ENCODE peak calls at places on chromosomes 7 and 10, in nine cellular contexts. One of them, this sample, is unnamed.

GRCh38 chr10:77247076-77247561 is 390.5 kb downstream of the KCNMA1 start:
- DNase-seq in brain microvascular endothelial cell: peak; percentile 94
- DNase-seq in GM23248: no peak
- DNase-seq in uterus: no peak
- DNase-seq in AG04450: no peak
- DNase-seq in Peyer's patch: no peak
- DNase-seq in ovary: no peak
- DNase-seq in coronary artery: no peak
- DNase-seq in substantia nigra: no peak
- DNase-seq in this sample: no peak

GRCh38 chr10:103781329-103782061 is 73.9 kb downstream of the SH3PXD2A start:
- DNase-seq in brain microvascular endothelial cell: peak; percentile 18
- DNase-seq in GM23248: peak; percentile 97
- DNase-seq in uterus: no peak
- DNase-seq in AG04450: peak; percentile 94
- DNase-seq in Peyer's patch: peak; percentile 66
- DNase-seq in ovary: no peak
- DNase-seq in coronary artery: no peak
- DNase-seq in substantia nigra: no peak
- DNase-seq in this sample: no peak

GRCh38 chr7:74417419-74417971 is 36.2 kb upstream of the GTF2IRD1 start:
- DNase-seq in brain microvascular endothelial cell: peak; percentile 34
- DNase-seq in GM23248: peak; percentile 75
- DNase-seq in uterus: peak; percentile 71
- DNase-seq in AG04450: no peak
- DNase-seq in Peyer's patch: peak; percentile 80
- DNase-seq in ovary: peak; percentile 73
- DNase-seq in coronary artery: no peak
- DNase-seq in substantia nigra: peak; percentile 33
- DNase-seq in this sample: peak; percentile 81

GRCh38 chr10:103869336-103869735 is 14.0 kb upstream of the SH3PXD2A start:
- DNase-seq in brain microvascular endothelial cell: no peak
- DNase-seq in GM23248: no peak
- DNase-seq in uterus: no peak
- DNase-seq in AG04450: no peak
- DNase-seq in Peyer's patch: no peak
- DNase-seq in ovary: no peak
- DNase-seq in coronary artery: no peak
- DNase-seq in substantia nigra: no peak
- DNase-seq in this sample: no peak

GRCh38 chr7:19377611-19378339 is 232.6 kb upstream of the FERD3L start:
- DNase-seq in brain microvascular endothelial cell: peak; percentile 84
- DNase-seq in GM23248: peak; percentile 40
- DNase-seq in uterus: no peak
- DNase-seq in AG04450: peak; percentile 53
- DNase-seq in Peyer's patch: no peak
- DNase-seq in ovary: no peak
- DNase-seq in coronary artery: no peak
- DNase-seq in substantia nigra: no peak
- DNase-seq in this sample: no peak

GRCh38 chr7:101804087-101804631 is 13.3 kb upstream of the CUX1 start:
- DNase-seq in brain microvascular endothelial cell: no peak
- DNase-seq in GM23248: peak; percentile 24
- DNase-seq in uterus: no peak
- DNase-seq in AG04450: no peak
- DNase-seq in Peyer's patch: no peak
- DNase-seq in ovary: no peak
- DNase-seq in coronary artery: no peak
- DNase-seq in substantia nigra: no peak
- DNase-seq in this sample: no peak

GRCh38 chr7:44508328-44508990 is 18.0 kb upstream of the NUDCD3 start:
- DNase-seq in brain microvascular endothelial cell: no peak
- DNase-seq in GM23248: no peak
- DNase-seq in uterus: no peak
- DNase-seq in AG04450: no peak
- DNase-seq in Peyer's patch: no peak
- DNase-seq in ovary: no peak
- DNase-seq in coronary artery: no peak
- DNase-seq in substantia nigra: no peak
- DNase-seq in this sample: no peak

GRCh38 chr7:72042855-72043254 is 369.3 kb downstream of the CALN1 start:
- DNase-seq in brain microvascular endothelial cell: no peak
- DNase-seq in GM23248: no peak
- DNase-seq in uterus: no peak
- DNase-seq in AG04450: no peak
- DNase-seq in Peyer's patch: no peak
- DNase-seq in ovary: no peak
- DNase-seq in coronary artery: no peak
- DNase-seq in substantia nigra: no peak
- DNase-seq in this sample: no peak

GRCh38 chr7:137851361-137851945 is 4.7 kb upstream of the DGKI start:
- DNase-seq in brain microvascular endothelial cell: no peak
- DNase-seq in GM23248: peak; percentile 73
- DNase-seq in uterus: no peak
- DNase-seq in AG04450: no peak
- DNase-seq in Peyer's patch: no peak
- DNase-seq in ovary: no peak
- DNase-seq in coronary artery: no peak
- DNase-seq in substantia nigra: no peak
- DNase-seq in this sample: no peak

GRCh38 chr7:52500796-52501195 is 534.6 kb upstream of the POM121L12 start:
- DNase-seq in brain microvascular endothelial cell: no peak
- DNase-seq in GM23248: no peak
- DNase-seq in uterus: no peak
- DNase-seq in AG04450: no peak
- DNase-seq in Peyer's patch: no peak
- DNase-seq in ovary: no peak
- DNase-seq in coronary artery: no peak
- DNase-seq in substantia nigra: no peak
- DNase-seq in this sample: no peak

GRCh38 chr7:134368851-134369533 is 52.3 kb upstream of the SLC35B4 start:
- DNase-seq in brain microvascular endothelial cell: peak; percentile 63
- DNase-seq in GM23248: peak; percentile 84
- DNase-seq in uterus: no peak
- DNase-seq in AG04450: peak; percentile 23
- DNase-seq in Peyer's patch: peak; percentile 52
- DNase-seq in ovary: no peak
- DNase-seq in coronary artery: no peak
- DNase-seq in substantia nigra: no peak
- DNase-seq in this sample: no peak

GRCh38 chr7:2092279-2092678 is 140.5 kb downstream of the MAD1L1 start:
- DNase-seq in brain microvascular endothelial cell: no peak
- DNase-seq in GM23248: no peak
- DNase-seq in uterus: no peak
- DNase-seq in AG04450: no peak
- DNase-seq in Peyer's patch: no peak
- DNase-seq in ovary: no peak
- DNase-seq in coronary artery: no peak
- DNase-seq in substantia nigra: no peak
- DNase-seq in this sample: no peak

GRCh38 chr10:17214991-17215781 is 12.9 kb upstream of the VIM start:
- DNase-seq in brain microvascular endothelial cell: peak; percentile 91
- DNase-seq in GM23248: peak; percentile 98
- DNase-seq in uterus: no peak
- DNase-seq in AG04450: peak; percentile 88
- DNase-seq in Peyer's patch: no peak
- DNase-seq in ovary: no peak
- DNase-seq in coronary artery: peak; percentile 78
- DNase-seq in substantia nigra: no peak
- DNase-seq in this sample: no peak
- H3K27ac ChIP-seq in brain microvascular endothelial cell: peak overlapping the region; percentile 98
- H3K27ac ChIP-seq in GM23248: peak overlapping the region; percentile 100
- H3K27ac ChIP-seq in uterus: peak overlapping the region; percentile 81
- H3K27ac ChIP-seq in AG04450: peak overlapping the region; percentile 92
- H3K27ac ChIP-seq in Peyer's patch: peak overlapping the region; percentile 32
- H3K27ac ChIP-seq in ovary: no peak overlapping the region
- H3K27ac ChIP-seq in coronary artery: peak overlapping the region; percentile 91
- H3K27ac ChIP-seq in substantia nigra: no peak overlapping the region
- H3K27ac ChIP-seq in this sample: peak overlapping the region; percentile 90

GRCh38 chr10:30821994-30822692 is 192.6 kb upstream of the LYZL2 start:
- DNase-seq in brain microvascular endothelial cell: no peak
- DNase-seq in GM23248: peak; percentile 50
- DNase-seq in uterus: no peak
- DNase-seq in AG04450: no peak
- DNase-seq in Peyer's patch: no peak
- DNase-seq in ovary: no peak
- DNase-seq in coronary artery: no peak
- DNase-seq in substantia nigra: no peak
- DNase-seq in this sample: peak; percentile 35
- H3K27ac ChIP-seq in brain microvascular endothelial cell: no peak overlapping the region
- H3K27ac ChIP-seq in GM23248: no peak overlapping the region
- H3K27ac ChIP-seq in uterus: no peak overlapping the region
- H3K27ac ChIP-seq in AG04450: peak overlapping the region; percentile 90
- H3K27ac ChIP-seq in Peyer's patch: no peak overlapping the region
- H3K27ac ChIP-seq in ovary: no peak overlapping the region
- H3K27ac ChIP-seq in coronary artery: peak overlapping the region; percentile 86
- H3K27ac ChIP-seq in substantia nigra: no peak overlapping the region
- H3K27ac ChIP-seq in this sample: no peak overlapping the region

DNA sequence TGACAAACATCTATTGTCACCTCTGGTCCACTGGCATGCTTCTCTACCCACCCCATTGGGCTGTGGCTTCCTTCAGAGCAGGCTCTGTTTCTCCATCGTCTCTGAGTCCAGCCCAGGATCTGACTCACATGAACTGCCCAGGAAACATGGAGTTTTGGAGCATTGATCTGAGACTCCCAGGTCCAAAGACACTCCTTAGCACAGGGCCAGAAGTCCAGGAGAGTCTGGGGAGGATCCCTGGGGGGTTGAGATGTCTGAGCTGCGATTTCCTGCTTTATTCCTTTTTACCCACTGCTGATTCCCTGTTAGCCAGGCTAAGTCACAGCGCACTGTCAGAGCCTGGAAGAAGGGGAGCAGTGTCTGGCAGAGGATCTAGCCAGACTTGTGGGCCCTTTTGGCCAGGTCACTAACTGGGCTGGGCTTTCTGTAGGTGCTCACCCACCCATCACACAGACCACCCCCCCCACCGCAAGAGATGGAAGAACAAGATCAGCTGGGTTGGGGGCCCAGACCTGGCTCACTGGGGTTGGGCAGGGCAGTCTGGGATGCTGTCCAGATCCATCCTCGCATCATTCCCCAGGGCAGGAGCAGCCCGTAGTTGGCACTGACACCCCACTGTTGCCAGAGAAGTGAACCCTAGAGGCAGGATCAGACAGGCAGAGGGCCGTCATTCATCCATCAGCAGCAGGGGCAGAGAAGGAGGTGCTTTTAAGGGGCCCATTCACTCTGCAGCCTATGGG is 3.6 kb downstream of the CHAT start:
- DNase-seq in brain microvascular endothelial cell: no peak
- DNase-seq in GM23248: peak; percentile 29
- DNase-seq in uterus: no peak
- DNase-seq in AG04450: no peak
- DNase-seq in Peyer's patch: peak; percentile 32
- DNase-seq in ovary: no peak
- DNase-seq in coronary artery: peak; percentile 29
- DNase-seq in substantia nigra: no peak
- DNase-seq in this sample: peak; percentile 46
- H3K27ac ChIP-seq in brain microvascular endothelial cell: no peak overlapping the region
- H3K27ac ChIP-seq in GM23248: no peak overlapping the region
- H3K27ac ChIP-seq in uterus: no peak overlapping the region
- H3K27ac ChIP-seq in AG04450: no peak overlapping the region
- H3K27ac ChIP-seq in Peyer's patch: no peak overlapping the region
- H3K27ac ChIP-seq in ovary: no peak overlapping the region
- H3K27ac ChIP-seq in coronary artery: no peak overlapping the region
- H3K27ac ChIP-seq in substantia nigra: no peak overlapping the region
- H3K27ac ChIP-seq in this sample: no peak overlapping the region

GRCh38 chr10:84098667-84099066 is 40.6 kb upstream of the GHITM start:
- DNase-seq in brain microvascular endothelial cell: no peak
- DNase-seq in GM23248: no peak
- DNase-seq in uterus: no peak
- DNase-seq in AG04450: no peak
- DNase-seq in Peyer's patch: no peak
- DNase-seq in ovary: no peak
- DNase-seq in coronary artery: no peak
- DNase-seq in substantia nigra: no peak
- DNase-seq in this sample: no peak
- H3K27ac ChIP-seq in brain microvascular endothelial cell: no peak overlapping the region
- H3K27ac ChIP-seq in GM23248: no peak overlapping the region
- H3K27ac ChIP-seq in uterus: no peak overlapping the region
- H3K27ac ChIP-seq in AG04450: no peak overlapping the region
- H3K27ac ChIP-seq in Peyer's patch: no peak overlapping the region
- H3K27ac ChIP-seq in ovary: no peak overlapping the region
- H3K27ac ChIP-seq in coronary artery: no peak overlapping the region
- H3K27ac ChIP-seq in substantia nigra: no peak overlapping the region
- H3K27ac ChIP-seq in this sample: no peak overlapping the region

DNA sequence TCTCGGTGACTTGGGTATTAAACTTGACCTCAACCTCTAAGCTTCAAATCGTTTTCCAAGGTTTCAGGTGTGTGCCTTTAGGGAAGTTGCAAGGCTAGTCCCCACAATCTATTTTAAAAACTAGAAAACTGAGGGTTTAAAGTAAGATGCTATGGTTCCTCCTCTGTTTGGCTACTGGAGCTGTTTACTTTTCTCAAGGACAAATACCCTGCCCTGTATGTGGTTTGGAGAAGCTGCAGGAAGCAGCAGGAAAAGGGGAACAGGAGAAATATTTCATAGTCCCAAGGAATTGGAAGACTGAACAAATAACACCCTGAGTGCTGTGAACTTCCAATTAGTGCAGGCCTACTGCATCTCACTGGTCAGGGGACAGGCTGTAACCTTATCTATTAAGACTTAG is 135.9 kb downstream of the NRP1 start:
- DNase-seq in brain microvascular endothelial cell: no peak
- DNase-seq in GM23248: no peak
- DNase-seq in uterus: no peak
- DNase-seq in AG04450: no peak
- DNase-seq in Peyer's patch: no peak
- DNase-seq in ovary: no peak
- DNase-seq in coronary artery: no peak
- DNase-seq in substantia nigra: no peak
- DNase-seq in this sample: no peak
- H3K27ac ChIP-seq in brain microvascular endothelial cell: no peak overlapping the region
- H3K27ac ChIP-seq in GM23248: no peak overlapping the region
- H3K27ac ChIP-seq in uterus: no peak overlapping the region
- H3K27ac ChIP-seq in AG04450: no peak overlapping the region
- H3K27ac ChIP-seq in Peyer's patch: no peak overlapping the region
- H3K27ac ChIP-seq in ovary: no peak overlapping the region
- H3K27ac ChIP-seq in coronary artery: no peak overlapping the region
- H3K27ac ChIP-seq in substantia nigra: no peak overlapping the region
- H3K27ac ChIP-seq in this sample: peak overlapping the region; percentile 9

GRCh38 chr10:49023071-49023470 is 83.4 kb upstream of the LRRC18 start:
- DNase-seq in brain microvascular endothelial cell: no peak
- DNase-seq in GM23248: no peak
- DNase-seq in uterus: no peak
- DNase-seq in AG04450: no peak
- DNase-seq in Peyer's patch: no peak
- DNase-seq in ovary: no peak
- DNase-seq in coronary artery: no peak
- DNase-seq in substantia nigra: no peak
- DNase-seq in this sample: no peak
- H3K27ac ChIP-seq in brain microvascular endothelial cell: no peak overlapping the region
- H3K27ac ChIP-seq in GM23248: no peak overlapping the region
- H3K27ac ChIP-seq in uterus: peak overlapping the region; percentile 79
- H3K27ac ChIP-seq in AG04450: no peak overlapping the region
- H3K27ac ChIP-seq in Peyer's patch: no peak overlapping the region
- H3K27ac ChIP-seq in ovary: no peak overlapping the region
- H3K27ac ChIP-seq in coronary artery: peak overlapping the region; percentile 77
- H3K27ac ChIP-seq in substantia nigra: no peak overlapping the region
- H3K27ac ChIP-seq in this sample: no peak overlapping the region

This sample was measured in upper lobe of right lung.